ENCODE peak calls at places on chromosomes 5 and 9, in nine cellular contexts. One of them, this sample, is unnamed.

GRCh38 chr5:72134226-72134625 is 27.0 kb downstream of the MAP1B start:
- DNase-seq in AG09309: no peak
- DNase-seq in right lobe of liver: no peak
- DNase-seq in hypothalamus: no peak
- DNase-seq in GDM1: no peak
- DNase-seq in lung: no peak
- DNase-seq in GM10248: no peak
- DNase-seq in left colon: no peak
- DNase-seq in CD8-positive, alpha-beta T cell: no peak
- DNase-seq in this sample: no peak

GRCh38 chr9:18122156-18122555 is 351.8 kb upstream of the ADAMTSL1 start:
- DNase-seq in AG09309: no peak
- DNase-seq in right lobe of liver: no peak
- DNase-seq in hypothalamus: no peak
- DNase-seq in GDM1: no peak
- DNase-seq in lung: no peak
- DNase-seq in GM10248: no peak
- DNase-seq in left colon: no peak
- DNase-seq in CD8-positive, alpha-beta T cell: no peak
- DNase-seq in this sample: peak

GRCh38 chr9:132946216-132946615 is 1.8 kb upstream of the TSC1 start:
- DNase-seq in AG09309: no peak
- DNase-seq in right lobe of liver: no peak
- DNase-seq in hypothalamus: no peak
- DNase-seq in GDM1: no peak
- DNase-seq in lung: no peak
- DNase-seq in GM10248: no peak
- DNase-seq in left colon: no peak
- DNase-seq in CD8-positive, alpha-beta T cell: no peak
- DNase-seq in this sample: no peak

GRCh38 chr5:76608833-76609232 is 14.4 kb downstream of the F2RL2 start:
- DNase-seq in AG09309: no peak
- DNase-seq in right lobe of liver: no peak
- DNase-seq in hypothalamus: no peak
- DNase-seq in GDM1: no peak
- DNase-seq in lung: no peak
- DNase-seq in GM10248: peak
- DNase-seq in left colon: no peak
- DNase-seq in CD8-positive, alpha-beta T cell: no peak
- DNase-seq in this sample: peak

GRCh38 chr9:5566054-5566618 is 55.8 kb downstream of the PDCD1LG2 start:
- DNase-seq in AG09309: no peak
- DNase-seq in right lobe of liver: no peak
- DNase-seq in hypothalamus: no peak
- DNase-seq in GDM1: no peak
- DNase-seq in lung: no peak
- DNase-seq in GM10248: peak
- DNase-seq in left colon: no peak
- DNase-seq in CD8-positive, alpha-beta T cell: no peak
- DNase-seq in this sample: no peak

GRCh38 chr9:124257070-124257864 is 482 bp upstream of the NEK6 start:
- DNase-seq in AG09309: no peak
- DNase-seq in right lobe of liver: no peak
- DNase-seq in hypothalamus: no peak
- DNase-seq in GDM1: no peak
- DNase-seq in lung: no peak
- DNase-seq in GM10248: peak
- DNase-seq in left colon: no peak
- DNase-seq in CD8-positive, alpha-beta T cell: no peak
- DNase-seq in this sample: no peak

GRCh38 chr5:75522542-75522941 is 10.9 kb downstream of the POLK start:
- DNase-seq in AG09309: no peak
- DNase-seq in right lobe of liver: no peak
- DNase-seq in hypothalamus: no peak
- DNase-seq in GDM1: no peak
- DNase-seq in lung: no peak
- DNase-seq in GM10248: no peak
- DNase-seq in left colon: no peak
- DNase-seq in CD8-positive, alpha-beta T cell: no peak
- DNase-seq in this sample: no peak

GRCh38 chr9:12968093-12968492 is 193.3 kb downstream of the LURAP1L start:
- DNase-seq in AG09309: no peak
- DNase-seq in right lobe of liver: no peak
- DNase-seq in hypothalamus: no peak
- DNase-seq in GDM1: no peak
- DNase-seq in lung: no peak
- DNase-seq in GM10248: no peak
- DNase-seq in left colon: no peak
- DNase-seq in CD8-positive, alpha-beta T cell: no peak
- DNase-seq in this sample: peak

GRCh38 chr5:6158974-6159863 is 219.1 kb downstream of the MED10 start:
- DNase-seq in AG09309: peak
- DNase-seq in right lobe of liver: no peak
- DNase-seq in hypothalamus: no peak
- DNase-seq in GDM1: no peak
- DNase-seq in lung: no peak
- DNase-seq in GM10248: no peak
- DNase-seq in left colon: no peak
- DNase-seq in CD8-positive, alpha-beta T cell: no peak
- DNase-seq in this sample: peak

GRCh38 chr9:125399165-125399564 is 137.5 kb downstream of the GAPVD1 start:
- DNase-seq in AG09309: no peak
- DNase-seq in right lobe of liver: no peak
- DNase-seq in hypothalamus: no peak
- DNase-seq in GDM1: no peak
- DNase-seq in lung: no peak
- DNase-seq in GM10248: no peak
- DNase-seq in left colon: no peak
- DNase-seq in CD8-positive, alpha-beta T cell: no peak
- DNase-seq in this sample: no peak